ENCODE peak calls at places on chromosomes 16 and 17, in six cellular contexts. One of them, this sample, is unnamed.

GRCh38 chr16:85539084-85539483 is 74.0 kb upstream of the GSE1 start:
- DNase-seq in GM12891: no peak
- DNase-seq in OCI-LY7: no peak
- DNase-seq in HFF-Myc: no peak
- DNase-seq in central memory CD8-positive, alpha-beta T cell: no peak
- DNase-seq in NCI-H1417: peak
- DNase-seq in this sample: no peak

GRCh38 chr16:17578921-17579876 is 108.4 kb upstream of the XYLT1 start:
- DNase-seq in central memory CD8-positive, alpha-beta T cell: peak
- DNase-seq in HFF-Myc: peak
- DNase-seq in NCI-H1417: peak
- DNase-seq in GM12891: peak
- DNase-seq in OCI-LY7: peak
- DNase-seq in this sample: peak

GRCh38 chr16:28986492-28986891 is 1.6 kb downstream of the LAT start:
- DNase-seq in HFF-Myc: no peak
- DNase-seq in NCI-H1417: no peak
- DNase-seq in OCI-LY7: no peak
- DNase-seq in GM12891: no peak
- DNase-seq in central memory CD8-positive, alpha-beta T cell: no peak
- DNase-seq in this sample: no peak

GRCh38 chr16:57757326-57757786 is 21.8 kb downstream of the KATNB1 start:
- DNase-seq in NCI-H1417: peak
- DNase-seq in GM12891: peak
- DNase-seq in HFF-Myc: no peak
- DNase-seq in OCI-LY7: peak
- DNase-seq in central memory CD8-positive, alpha-beta T cell: peak
- DNase-seq in this sample: peak

GRCh38 chr16:86383488-86384262 is 126.7 kb upstream of the FOXF1 start:
- DNase-seq in NCI-H1417: no peak
- DNase-seq in OCI-LY7: no peak
- DNase-seq in central memory CD8-positive, alpha-beta T cell: no peak
- DNase-seq in GM12891: no peak
- DNase-seq in HFF-Myc: no peak
- DNase-seq in this sample: no peak

GRCh38 chr16:69906838-69907301 is 44.3 kb upstream of the CLEC18A start:
- DNase-seq in GM12891: no peak
- DNase-seq in NCI-H1417: no peak
- DNase-seq in HFF-Myc: peak
- DNase-seq in OCI-LY7: no peak
- DNase-seq in central memory CD8-positive, alpha-beta T cell: no peak
- DNase-seq in this sample: no peak

GRCh38 chr16:50810241-50810965 is 68.5 kb downstream of the CYLD start:
- DNase-seq in HFF-Myc: no peak
- DNase-seq in central memory CD8-positive, alpha-beta T cell: no peak
- DNase-seq in NCI-H1417: no peak
- DNase-seq in GM12891: no peak
- DNase-seq in OCI-LY7: no peak
- DNase-seq in this sample: no peak

GRCh38 chr17:27810902-27811557 is 10.7 kb upstream of the NOS2 start:
- DNase-seq in GM12891: no peak
- DNase-seq in HFF-Myc: no peak
- DNase-seq in OCI-LY7: no peak
- DNase-seq in central memory CD8-positive, alpha-beta T cell: no peak
- DNase-seq in NCI-H1417: no peak
- DNase-seq in this sample: no peak

GRCh38 chr17:17849863-17850373 is 13.1 kb upstream of the SREBF1 start:
- DNase-seq in OCI-LY7: peak
- DNase-seq in HFF-Myc: no peak
- DNase-seq in NCI-H1417: peak
- DNase-seq in GM12891: peak
- DNase-seq in central memory CD8-positive, alpha-beta T cell: peak
- DNase-seq in this sample: peak

This sample was measured in activated effector memory CD4-positive, alpha-beta T cell treated with Interleukin-2 at 50 U/mL for 16 hours.